ENCODE peak calls at places on chromosomes 12 and 14, in five cellular contexts. One of them, this sample, is unnamed.

GRCh38 chr14:97777622-97778021 is 980.4 kb downstream of the VRK1 start:
- DNase-seq in GM12878: no peak
- DNase-seq in K562: no peak
- DNase-seq in SK-N-SH: no peak
- DNase-seq in IMR-90: no peak
- DNase-seq in this sample: no peak

GRCh38 chr12:99111600-99111999 is 466.5 kb downstream of the APAF1 start:
- DNase-seq in GM12878: no peak
- DNase-seq in K562: no peak
- DNase-seq in SK-N-SH: no peak
- DNase-seq in IMR-90: no peak
- DNase-seq in this sample: no peak

GRCh38 chr12:75194250-75194649 is 15.4 kb downstream of the KCNC2 start:
- DNase-seq in GM12878: no peak
- DNase-seq in K562: no peak
- DNase-seq in SK-N-SH: no peak
- DNase-seq in IMR-90: no peak
- DNase-seq in this sample: no peak

GRCh38 chr12:119772431-119772830 is 104.5 kb downstream of the PRKAB1 start:
- DNase-seq in GM12878: no peak
- DNase-seq in K562: no peak
- DNase-seq in SK-N-SH: no peak
- DNase-seq in IMR-90: peak; percentile 55
- DNase-seq in this sample: no peak

GRCh38 chr12:80810874-80811273 is 94.2 kb downstream of the MYF5 start:
- DNase-seq in GM12878: no peak
- DNase-seq in K562: no peak
- DNase-seq in SK-N-SH: no peak
- DNase-seq in IMR-90: peak; percentile 24
- DNase-seq in this sample: no peak

GRCh38 chr14:103805708-103806107 is 41.7 kb downstream of the PPP1R13B start:
- DNase-seq in GM12878: no peak
- DNase-seq in K562: no peak
- DNase-seq in SK-N-SH: no peak
- DNase-seq in IMR-90: no peak
- DNase-seq in this sample: no peak

GRCh38 chr12:52258335-52258901 is 16.0 kb upstream of the KRT86 start:
- DNase-seq in GM12878: no peak
- DNase-seq in K562: no peak
- DNase-seq in SK-N-SH: peak; percentile 82
- DNase-seq in IMR-90: no peak
- DNase-seq in this sample: no peak

GRCh38 chr14:31083781-31084180 is 57.6 kb upstream of the STRN3 start:
- DNase-seq in GM12878: no peak
- DNase-seq in K562: no peak
- DNase-seq in SK-N-SH: no peak
- DNase-seq in IMR-90: no peak
- DNase-seq in this sample: no peak

GRCh38 chr14:61488417-61488816 is 167.0 kb downstream of the PRKCH start:
- DNase-seq in GM12878: no peak
- DNase-seq in K562: no peak
- DNase-seq in SK-N-SH: no peak
- DNase-seq in IMR-90: no peak
- DNase-seq in this sample: no peak

GRCh38 chr12:76111209-76111749 is 26.8 kb upstream of the NAP1L1 start:
- DNase-seq in GM12878: no peak
- DNase-seq in K562: no peak
- DNase-seq in SK-N-SH: no peak
- DNase-seq in IMR-90: no peak
- DNase-seq in this sample: no peak

GRCh38 chr14:90675399-90675798 is 140.8 kb downstream of the TTC7B start:
- DNase-seq in GM12878: no peak
- DNase-seq in K562: no peak
- DNase-seq in SK-N-SH: peak; percentile 75
- DNase-seq in IMR-90: peak; percentile 75
- DNase-seq in this sample: no peak

GRCh38 chr12:17528394-17528793 is 561.6 kb downstream of the RERGL start:
- DNase-seq in GM12878: no peak
- DNase-seq in K562: no peak
- DNase-seq in SK-N-SH: no peak
- DNase-seq in IMR-90: no peak
- DNase-seq in this sample: no peak

GRCh38 chr12:92134638-92135274 is 10.9 kb downstream of the BTG1 start:
- DNase-seq in GM12878: no peak
- DNase-seq in K562: no peak
- DNase-seq in SK-N-SH: no peak
- DNase-seq in IMR-90: peak; percentile 84
- DNase-seq in this sample: no peak

GRCh38 chr12:90909069-90909676 is 45.8 kb downstream of the CCER1 start:
- DNase-seq in GM12878: no peak
- DNase-seq in K562: peak; percentile 7
- DNase-seq in SK-N-SH: peak; percentile 17
- DNase-seq in IMR-90: peak; percentile 67
- DNase-seq in this sample: peak; percentile 6

GRCh38 chr12:30146561-30146960 is 362.8 kb upstream of the TMTC1 start:
- DNase-seq in GM12878: no peak
- DNase-seq in K562: no peak
- DNase-seq in SK-N-SH: no peak
- DNase-seq in IMR-90: no peak
- DNase-seq in this sample: no peak

GRCh38 chr14:51917186-51917585 is 56.8 kb downstream of the GNG2 start:
- DNase-seq in GM12878: no peak
- DNase-seq in K562: no peak
- DNase-seq in SK-N-SH: no peak
- DNase-seq in IMR-90: no peak
- DNase-seq in this sample: no peak

GRCh38 chr14:39185256-39186049 is 10.4 kb downstream of the PNN start:
- DNase-seq in GM12878: no peak
- DNase-seq in K562: no peak
- DNase-seq in SK-N-SH: no peak
- DNase-seq in IMR-90: no peak
- DNase-seq in this sample: no peak

GRCh38 chr12:25251749-25252148 is 1.0 kb upstream of the KRAS start:
- DNase-seq in GM12878: no peak
- DNase-seq in K562: no peak
- DNase-seq in SK-N-SH: no peak
- DNase-seq in IMR-90: no peak
- DNase-seq in this sample: no peak

GRCh38 chr12:1878214-1878613 is 40.2 kb downstream of the CACNA2D4 start:
- DNase-seq in GM12878: no peak
- DNase-seq in K562: no peak
- DNase-seq in SK-N-SH: peak; percentile 2
- DNase-seq in IMR-90: no peak
- DNase-seq in this sample: no peak

GRCh38 chr14:90756755-90757345 is 59.4 kb downstream of the TTC7B start:
- DNase-seq in GM12878: no peak
- DNase-seq in K562: peak; percentile 12
- DNase-seq in SK-N-SH: no peak
- DNase-seq in IMR-90: no peak
- DNase-seq in this sample: no peak

GRCh38 chr12:119225454-119225853 is 46.7 kb downstream of the HSPB8 start:
- DNase-seq in GM12878: no peak
- DNase-seq in K562: no peak
- DNase-seq in SK-N-SH: no peak
- DNase-seq in IMR-90: no peak
- DNase-seq in this sample: no peak

GRCh38 chr12:16583991-16584745 is 21.8 kb downstream of the LMO3 start:
- DNase-seq in GM12878: no peak
- DNase-seq in K562: no peak
- DNase-seq in SK-N-SH: no peak
- DNase-seq in IMR-90: peak; percentile 69
- DNase-seq in this sample: no peak

GRCh38 chr12:67710582-67710981 is 62.0 kb downstream of the DYRK2 start:
- DNase-seq in GM12878: peak; percentile 64
- DNase-seq in K562: no peak
- DNase-seq in SK-N-SH: no peak
- DNase-seq in IMR-90: peak; percentile 62
- DNase-seq in this sample: peak; percentile 67

GRCh38 chr12:113439606-113440030 is 17.4 kb downstream of the SDSL start:
- DNase-seq in GM12878: no peak
- DNase-seq in K562: peak; percentile 58
- DNase-seq in SK-N-SH: peak; percentile 80
- DNase-seq in IMR-90: peak; percentile 31
- DNase-seq in this sample: peak; percentile 40

GRCh38 chr12:3725267-3726115 is 27.4 kb downstream of the CRACR2A start:
- DNase-seq in GM12878: no peak
- DNase-seq in K562: no peak
- DNase-seq in SK-N-SH: no peak
- DNase-seq in IMR-90: no peak
- DNase-seq in this sample: no peak
- TF ChIP-seq MXI1 in GM12878: no peak
- TF ChIP-seq MXI1 in K562: no peak
- TF ChIP-seq MXI1 in SK-N-SH: no peak
- TF ChIP-seq MXI1 in IMR-90: no peak
- TF ChIP-seq MXI1 in this sample: no peak

GRCh38 chr14:89357655-89358297 is 59.3 kb downstream of the FOXN3 start:
- DNase-seq in GM12878: no peak
- DNase-seq in K562: no peak
- DNase-seq in SK-N-SH: no peak
- DNase-seq in IMR-90: no peak
- DNase-seq in this sample: no peak

GRCh38 chr14:89360277-89360676 is 56.8 kb downstream of the FOXN3 start:
- DNase-seq in GM12878: no peak
- DNase-seq in K562: no peak
- DNase-seq in SK-N-SH: no peak
- DNase-seq in IMR-90: no peak
- DNase-seq in this sample: no peak

GRCh38 chr14:89356927-89357326 is 60.1 kb downstream of the FOXN3 start:
- DNase-seq in GM12878: no peak
- DNase-seq in K562: no peak
- DNase-seq in SK-N-SH: no peak
- DNase-seq in IMR-90: no peak
- DNase-seq in this sample: no peak

GRCh38 chr14:89356496-89356895 is 60.5 kb downstream of the FOXN3 start:
- DNase-seq in GM12878: no peak
- DNase-seq in K562: no peak
- DNase-seq in SK-N-SH: no peak
- DNase-seq in IMR-90: no peak
- DNase-seq in this sample: no peak

GRCh38 chr14:89359477-89360222 is 57.4 kb downstream of the FOXN3 start:
- DNase-seq in GM12878: no peak
- DNase-seq in K562: no peak
- DNase-seq in SK-N-SH: no peak
- DNase-seq in IMR-90: no peak
- DNase-seq in this sample: no peak
- TF ChIP-seq MXI1 in GM12878: no peak
- TF ChIP-seq MXI1 in K562: no peak
- TF ChIP-seq MXI1 in SK-N-SH: no peak
- TF ChIP-seq MXI1 in IMR-90: no peak
- TF ChIP-seq MXI1 in this sample: no peak

GRCh38 chr12:39884616-39885125 is 221.2 kb downstream of the SLC2A13 start:
- DNase-seq in GM12878: no peak
- DNase-seq in K562: no peak
- DNase-seq in SK-N-SH: no peak
- DNase-seq in IMR-90: no peak
- DNase-seq in this sample: no peak
- TF ChIP-seq MXI1 in GM12878: no peak
- TF ChIP-seq MXI1 in K562: no peak
- TF ChIP-seq MXI1 in SK-N-SH: no peak
- TF ChIP-seq MXI1 in IMR-90: no peak
- TF ChIP-seq MXI1 in this sample: no peak

DNA sequence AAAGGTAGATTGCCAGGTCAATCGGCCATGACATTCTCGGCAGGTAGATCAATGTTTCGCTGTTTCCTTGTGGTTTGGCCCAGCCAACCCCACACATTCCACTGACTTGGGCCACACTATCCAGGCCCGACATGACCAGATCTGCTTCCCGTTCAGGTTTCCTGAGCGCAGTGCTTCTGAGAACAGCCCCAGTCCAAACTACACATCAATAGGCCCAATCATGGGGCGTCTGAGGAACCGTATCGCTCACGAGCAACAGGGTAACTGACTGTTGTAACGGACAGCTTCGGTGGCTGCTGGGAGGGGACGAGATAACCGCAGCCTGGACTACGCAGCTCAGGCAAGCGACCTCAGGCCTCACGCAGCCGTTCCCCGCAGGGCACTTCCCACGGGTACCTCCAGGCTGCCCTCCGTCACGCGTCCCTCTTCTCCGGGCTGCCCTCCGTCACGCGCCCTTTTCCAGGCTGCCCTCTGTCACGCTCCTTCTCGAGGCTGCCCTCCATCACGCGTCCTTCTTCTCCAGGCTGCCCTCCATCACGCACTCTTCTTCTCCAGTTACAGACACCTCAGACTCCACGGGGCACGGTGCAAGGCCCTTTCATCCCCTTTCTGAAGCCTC is 14.7 kb downstream of the ZNF605 start:
- DNase-seq in GM12878: no peak
- DNase-seq in K562: no peak
- DNase-seq in SK-N-SH: no peak
- DNase-seq in IMR-90: no peak
- DNase-seq in this sample: no peak
- TF ChIP-seq MXI1 in GM12878: no peak
- TF ChIP-seq MXI1 in K562: no peak
- TF ChIP-seq MXI1 in SK-N-SH: no peak
- TF ChIP-seq MXI1 in IMR-90: no peak
- TF ChIP-seq MXI1 in this sample: no peak

GRCh38 chr14:72839753-72840390 is 54.0 kb downstream of the DPF3 start:
- DNase-seq in GM12878: no peak
- DNase-seq in K562: no peak
- DNase-seq in SK-N-SH: no peak
- DNase-seq in IMR-90: no peak
- DNase-seq in this sample: no peak
- TF ChIP-seq MXI1 in GM12878: no peak
- TF ChIP-seq MXI1 in K562: no peak
- TF ChIP-seq MXI1 in SK-N-SH: no peak
- TF ChIP-seq MXI1 in IMR-90: no peak
- TF ChIP-seq MXI1 in this sample: no peak

DNA sequence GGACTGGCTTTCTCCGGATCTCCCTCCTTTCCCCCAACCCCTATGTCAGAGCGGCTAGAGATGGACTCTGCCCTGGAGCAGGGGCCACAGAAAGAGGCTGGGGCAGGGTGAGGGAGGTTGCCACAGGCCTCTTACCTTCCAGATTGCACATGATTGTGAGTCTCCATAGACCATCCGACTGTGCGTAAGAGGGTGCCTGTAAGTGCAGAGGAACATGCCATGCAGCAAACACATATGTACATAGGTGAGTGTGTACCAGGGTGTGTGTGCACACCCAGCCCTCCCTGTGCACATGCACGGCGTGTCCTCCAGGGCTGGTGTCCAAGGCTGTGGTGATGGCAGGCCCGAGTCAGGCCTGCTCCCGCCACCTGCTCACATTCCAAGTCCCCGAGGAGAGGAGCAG is 28.3 kb downstream of the FAM222A start:
- DNase-seq in GM12878: no peak
- DNase-seq in K562: no peak
- DNase-seq in SK-N-SH: peak; percentile 46
- DNase-seq in IMR-90: no peak
- DNase-seq in this sample: peak; percentile 56
- TF ChIP-seq MXI1 in GM12878: no peak
- TF ChIP-seq MXI1 in K562: no peak
- TF ChIP-seq MXI1 in SK-N-SH: peak; percentile 30
- TF ChIP-seq MXI1 in IMR-90: no peak
- TF ChIP-seq MXI1 in this sample: no peak